ENCODE peak calls at places on chromosomes 2 and 18, in six cellular contexts. One of them, this sample, is unnamed.

GRCh38 chr2:9644603-9645002 is 13.8 kb upstream of the YWHAQ start:
- DNase-seq in GM20000: no peak
- DNase-seq in NCI-H524 treated with DMSO at 0.1 percent for 48 hours: no peak
- DNase-seq in H9: no peak
- DNase-seq in CD8-positive, alpha-beta T cell: no peak
- DNase-seq in A549: no peak
- DNase-seq in this sample: no peak

GRCh38 chr18:1011342-1011741 is 106.7 kb downstream of the ADCYAP1 start:
- DNase-seq in A549: no peak
- DNase-seq in H9: no peak
- DNase-seq in GM20000: no peak
- DNase-seq in NCI-H524 treated with DMSO at 0.1 percent for 48 hours: no peak
- DNase-seq in CD8-positive, alpha-beta T cell: no peak
- DNase-seq in this sample: no peak

GRCh38 chr2:48736251-48736650 is 19.3 kb downstream of the LHCGR start:
- DNase-seq in GM20000: no peak
- DNase-seq in NCI-H524 treated with DMSO at 0.1 percent for 48 hours: no peak
- DNase-seq in H9: no peak
- DNase-seq in A549: no peak
- DNase-seq in CD8-positive, alpha-beta T cell: no peak
- DNase-seq in this sample: no peak

GRCh38 chr2:66495788-66496640 is 61.1 kb downstream of the MEIS1 start:
- DNase-seq in A549: peak
- DNase-seq in CD8-positive, alpha-beta T cell: no peak
- DNase-seq in GM20000: no peak
- DNase-seq in H9: peak
- DNase-seq in NCI-H524 treated with DMSO at 0.1 percent for 48 hours: no peak
- DNase-seq in this sample: no peak

GRCh38 chr2:45439788-45440773 is 171.0 kb downstream of the SRBD1 start:
- DNase-seq in NCI-H524 treated with DMSO at 0.1 percent for 48 hours: no peak
- DNase-seq in GM20000: peak
- DNase-seq in A549: peak
- DNase-seq in H9: no peak
- DNase-seq in CD8-positive, alpha-beta T cell: no peak
- DNase-seq in this sample: peak

GRCh38 chr18:62767321-62767720 is 52.0 kb downstream of the PHLPP1 start:
- DNase-seq in CD8-positive, alpha-beta T cell: no peak
- DNase-seq in H9: no peak
- DNase-seq in GM20000: no peak
- DNase-seq in NCI-H524 treated with DMSO at 0.1 percent for 48 hours: no peak
- DNase-seq in A549: no peak
- DNase-seq in this sample: no peak

GRCh38 chr2:88950010-88950409 is 258.5 kb downstream of the RPIA start:
- DNase-seq in GM20000: no peak
- DNase-seq in CD8-positive, alpha-beta T cell: no peak
- DNase-seq in A549: peak
- DNase-seq in NCI-H524 treated with DMSO at 0.1 percent for 48 hours: no peak
- DNase-seq in H9: no peak
- DNase-seq in this sample: no peak

GRCh38 chr2:126634273-126634861 is 21.6 kb upstream of the GYPC start:
- DNase-seq in A549: peak
- DNase-seq in H9: peak
- DNase-seq in CD8-positive, alpha-beta T cell: peak
- DNase-seq in GM20000: peak
- DNase-seq in NCI-H524 treated with DMSO at 0.1 percent for 48 hours: no peak
- DNase-seq in this sample: peak

GRCh38 chr2:41965173-41965875 is 82.5 kb upstream of the PKDCC start:
- DNase-seq in GM20000: no peak
- DNase-seq in NCI-H524 treated with DMSO at 0.1 percent for 48 hours: no peak
- DNase-seq in A549: no peak
- DNase-seq in H9: no peak
- DNase-seq in CD8-positive, alpha-beta T cell: no peak
- DNase-seq in this sample: no peak

GRCh38 chr18:41371718-41372117 is 583.3 kb upstream of the PIK3C3 start:
- DNase-seq in CD8-positive, alpha-beta T cell: no peak
- DNase-seq in A549: no peak
- DNase-seq in NCI-H524 treated with DMSO at 0.1 percent for 48 hours: no peak
- DNase-seq in GM20000: no peak
- DNase-seq in H9: no peak
- DNase-seq in this sample: no peak

GRCh38 chr2:68645523-68645922 is 2.1 kb downstream of the PROKR1 start:
- DNase-seq in NCI-H524 treated with DMSO at 0.1 percent for 48 hours: no peak
- DNase-seq in CD8-positive, alpha-beta T cell: no peak
- DNase-seq in A549: no peak
- DNase-seq in GM20000: no peak
- DNase-seq in H9: no peak
- DNase-seq in this sample: no peak

GRCh38 chr2:8304821-8305766 is 376.8 kb upstream of the ID2 start:
- DNase-seq in GM20000: no peak
- DNase-seq in A549: no peak
- DNase-seq in CD8-positive, alpha-beta T cell: no peak
- DNase-seq in NCI-H524 treated with DMSO at 0.1 percent for 48 hours: no peak
- DNase-seq in H9: peak
- DNase-seq in this sample: no peak

GRCh38 chr2:28602751-28603639 is 107.1 kb downstream of the PLB1 start:
- DNase-seq in CD8-positive, alpha-beta T cell: no peak
- DNase-seq in H9: no peak
- DNase-seq in NCI-H524 treated with DMSO at 0.1 percent for 48 hours: no peak
- DNase-seq in A549: no peak
- DNase-seq in GM20000: no peak
- DNase-seq in this sample: no peak

GRCh38 chr2:150517951-150518680 is 30.6 kb upstream of the RND3 start:
- DNase-seq in CD8-positive, alpha-beta T cell: no peak
- DNase-seq in A549: no peak
- DNase-seq in NCI-H524 treated with DMSO at 0.1 percent for 48 hours: no peak
- DNase-seq in GM20000: no peak
- DNase-seq in H9: no peak
- DNase-seq in this sample: no peak

GRCh38 chr2:156333951-156334495 is 1.5 kb upstream of the NR4A2 start:
- DNase-seq in H9: peak
- DNase-seq in NCI-H524 treated with DMSO at 0.1 percent for 48 hours: no peak
- DNase-seq in GM20000: peak
- DNase-seq in A549: peak
- DNase-seq in CD8-positive, alpha-beta T cell: no peak
- DNase-seq in this sample: no peak

GRCh38 chr2:51039581-51039980 is 7.6 kb upstream of the NRXN1 start:
- DNase-seq in GM20000: no peak
- DNase-seq in H9: no peak
- DNase-seq in CD8-positive, alpha-beta T cell: no peak
- DNase-seq in NCI-H524 treated with DMSO at 0.1 percent for 48 hours: no peak
- DNase-seq in A549: no peak
- DNase-seq in this sample: no peak

GRCh38 chr2:218733615-218734021 is 23.0 kb downstream of the TTLL4 start:
- DNase-seq in CD8-positive, alpha-beta T cell: no peak
- DNase-seq in GM20000: peak
- DNase-seq in A549: peak
- DNase-seq in NCI-H524 treated with DMSO at 0.1 percent for 48 hours: no peak
- DNase-seq in H9: no peak
- DNase-seq in this sample: peak

GRCh38 chr2:37324536-37324785 is 172 bp downstream of the PRKD3 start:
- DNase-seq in H9: no peak
- DNase-seq in CD8-positive, alpha-beta T cell: peak
- DNase-seq in A549: no peak
- DNase-seq in GM20000: no peak
- DNase-seq in NCI-H524 treated with DMSO at 0.1 percent for 48 hours: no peak
- DNase-seq in this sample: no peak

GRCh38 chr2:186895451-186895850 is 46.5 kb upstream of the ZSWIM2 start:
- DNase-seq in CD8-positive, alpha-beta T cell: no peak
- DNase-seq in GM20000: no peak
- DNase-seq in H9: no peak
- DNase-seq in A549: no peak
- DNase-seq in NCI-H524 treated with DMSO at 0.1 percent for 48 hours: no peak
- DNase-seq in this sample: no peak

GRCh38 chr18:53219853-53220252 is 879.9 kb downstream of the DCC start:
- DNase-seq in A549: no peak
- DNase-seq in NCI-H524 treated with DMSO at 0.1 percent for 48 hours: no peak
- DNase-seq in CD8-positive, alpha-beta T cell: no peak
- DNase-seq in GM20000: no peak
- DNase-seq in H9: no peak
- DNase-seq in this sample: no peak

GRCh38 chr18:22073411-22073810 is 96.0 kb upstream of the GATA6 start:
- DNase-seq in GM20000: no peak
- DNase-seq in NCI-H524 treated with DMSO at 0.1 percent for 48 hours: no peak
- DNase-seq in A549: no peak
- DNase-seq in CD8-positive, alpha-beta T cell: no peak
- DNase-seq in H9: no peak
- DNase-seq in this sample: no peak

GRCh38 chr2:66526171-66526570 is 91.2 kb downstream of the MEIS1 start:
- DNase-seq in H9: no peak
- DNase-seq in NCI-H524 treated with DMSO at 0.1 percent for 48 hours: no peak
- DNase-seq in GM20000: no peak
- DNase-seq in A549: no peak
- DNase-seq in CD8-positive, alpha-beta T cell: no peak
- DNase-seq in this sample: no peak